ENCODE peak calls at places on chromosome 4, in four cellular contexts. P is chondrocyte, J is cardiac fibroblast, X is mammary epithelial cell. O is an unnamed sample.
A peak's percentile ranks its signal among the peaks of the same experiment; 100 is the strongest.

GRCh38 chr4:163694385-163694784 is 199.9 kb downstream of the TMA16 start:
- DNase-seq in X (no peak), J (peak; percentile 6), P (no peak), O (no peak)

GRCh38 chr4:84856468-84856867 is 110.0 kb downstream of the WDFY3 start:
- DNase-seq in X (no peak), P (no peak), J (no peak), O (no peak)

GRCh38 chr4:8278421-8279287 is 9.1 kb downstream of the HTRA3 start:
- DNase-seq in X (peak; percentile 46), P (peak; percentile 67), J (peak; percentile 88), O (no peak)

GRCh38 chr4:185033950-185034349 is 15.7 kb downstream of the HELT start:
- DNase-seq in P (no peak), X (no peak), J (no peak), O (no peak)

GRCh38 chr4:61588621-61589020 is 388.5 kb downstream of the ADGRL3 start:
- DNase-seq in P (no peak), X (no peak), J (no peak), O (no peak)

GRCh38 chr4:166257891-166258290 is 384.9 kb downstream of the TLL1 start:
- DNase-seq in J (no peak), P (no peak), X (no peak), O (no peak)

GRCh38 chr4:99863804-99864203 is 30.4 kb downstream of the LAMTOR3 start:
- DNase-seq in P (no peak), J (peak; percentile 39), X (peak; percentile 49), O (no peak)

GRCh38 chr4:107856901-107857300 is 32.2 kb downstream of the SGMS2 start:
- DNase-seq in X (no peak), P (no peak), J (no peak), O (no peak)

GRCh38 chr4:84596826-84597225 is 13.9 kb downstream of the CDS1 start:
- DNase-seq in X (peak; percentile 82), P (no peak), J (no peak), O (peak; percentile 27)

GRCh38 chr4:151719935-151720334 is 40.9 kb downstream of the GATB start:
- DNase-seq in X (no peak), J (no peak), P (no peak), O (no peak)

GRCh38 chr4:40309250-40309774 is 25.8 kb upstream of the CHRNA9 start:
- DNase-seq in J (peak; percentile 90), X (peak; percentile 74), P (no peak), O (peak; percentile 98)

GRCh38 chr4:41882622-41883347 is 52.4 kb upstream of the TMEM33 start:
- DNase-seq in X (peak; percentile 21), P (no peak), J (peak; percentile 45), O (peak; percentile 64)

GRCh38 chr4:30116401-30116800 is 603.8 kb upstream of the PCDH7 start:
- DNase-seq in J (no peak), X (no peak), P (no peak), O (no peak)

GRCh38 chr4:151166662-151167061 is 67.2 kb downstream of the RPS3A start:
- DNase-seq in J (no peak), P (no peak), X (no peak), O (no peak)

GRCh38 chr4:86661006-86661405 is 66.9 kb downstream of the PTPN13 start:
- DNase-seq in J (peak; percentile 22), P (no peak), X (no peak), O (no peak)

GRCh38 chr4:110869114-110869513 is 246.2 kb upstream of the PITX2 start:
- DNase-seq in J (peak; percentile 65), P (no peak), X (no peak), O (no peak)

GRCh38 chr4:17762705-17763104 is 18.7 kb downstream of the FAM184B start:
- DNase-seq in X (peak; percentile 67), J (peak; percentile 61), P (no peak), O (peak; percentile 5)

GRCh38 chr4:74374561-74375327 is 9.8 kb downstream of the EREG start:
- DNase-seq in P (no peak), J (peak; percentile 98), X (peak; percentile 99), O (peak; percentile 29)
- TF ChIP-seq CTCF in P (no peak), J (no peak), X (no peak), O (no peak)

GRCh38 chr4:115851918-115852766 is 738.7 kb upstream of the NDST4 start:
- DNase-seq in X (peak; percentile 32), P (no peak), J (peak; percentile 16), O (peak; percentile 48)
- TF ChIP-seq CTCF in X (peak; percentile 79), P (peak; percentile 79), J (no peak), O (peak; percentile 12)

GRCh38 chr4:112910109-112910736 is 139.2 kb upstream of the ANK2 start:
- DNase-seq in X (no peak), J (peak; percentile 56), P (no peak), O (no peak)
- TF ChIP-seq CTCF in X (no peak), J (peak; percentile 3), P (peak; percentile 70), O (no peak)

GRCh38 chr4:89598602-89599001 is 238.4 kb downstream of the SNCA start:
- DNase-seq in X (peak; percentile 11), P (no peak), J (peak; percentile 8), O (no peak)
- TF ChIP-seq CTCF in X (peak; percentile 55), P (peak; percentile 78), J (no peak), O (peak; percentile 20)

DNA sequence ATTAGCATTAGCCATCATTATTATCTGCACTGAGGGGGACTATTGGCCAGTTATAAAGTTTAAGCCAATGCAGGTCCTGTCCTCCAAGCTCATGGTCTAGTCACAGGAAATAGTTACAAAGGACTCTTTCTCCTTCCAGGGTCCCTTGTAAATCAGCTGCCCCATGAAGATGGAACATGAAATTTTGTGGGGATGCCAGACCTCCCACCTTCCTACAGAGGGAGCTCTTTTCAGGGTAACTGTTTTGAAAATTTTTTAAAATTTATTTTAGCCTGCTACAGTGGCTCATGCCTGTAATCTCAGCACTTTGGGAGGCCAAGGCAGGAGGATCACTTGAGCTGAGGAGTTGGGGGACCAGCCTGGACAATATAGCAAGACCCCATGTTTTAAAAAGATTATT is 124.4 kb upstream of the SLC34A2 start:
- DNase-seq in X (no peak), J (no peak), P (no peak), O (no peak)
- TF ChIP-seq CTCF in X (peak; percentile 40), J (peak; percentile 34), P (peak; percentile 61), O (no peak)